ENCODE peak calls at places on chromosomes 3 and 15, in five cellular contexts. R, X, K, B and I are unnamed samples.

GRCh38 chr3:103926936-103927335 is 1439.8 kb upstream of the ALCAM start:
- DNase-seq in R (no peak), X (no peak), K (no peak), B (no peak), I (no peak)

GRCh38 chr3:193870376-193871092 is 265.4 kb upstream of the HES1 start:
- DNase-seq in R (no peak), X (no peak), K (peak), B (no peak), I (no peak)

GRCh38 chr3:50194903-50195500 is 3.6 kb downstream of the GNAT1 start:
- DNase-seq in R (no peak), X (peak), K (no peak), B (no peak), I (no peak)

GRCh38 chr3:55571913-55572312 is 84.8 kb upstream of the WNT5A start:
- DNase-seq in R (no peak), X (peak), K (no peak), B (peak), I (peak)

GRCh38 chr3:44000586-44000985 is 241.1 kb upstream of the TOPAZ1 start:
- DNase-seq in R (no peak), X (no peak), K (no peak), B (no peak), I (no peak)

GRCh38 chr15:50066202-50066601 is 52.8 kb downstream of the ATP8B4 start:
- DNase-seq in R (no peak), X (no peak), K (peak), B (no peak), I (no peak)

GRCh38 chr3:119236756-119237155 is 3.9 kb downstream of the B4GALT4 start:
- DNase-seq in R (no peak), X (no peak), K (no peak), B (no peak), I (no peak)

GRCh38 chr15:29919380-29919881 is 97.2 kb upstream of the TJP1 start:
- DNase-seq in R (no peak), X (no peak), K (no peak), B (no peak), I (no peak)

GRCh38 chr3:186990878-186991308 is 60.6 kb downstream of the ST6GAL1 start:
- DNase-seq in R (no peak), X (no peak), K (no peak), B (no peak), I (no peak)

GRCh38 chr3:52401021-52401420 is 43.9 kb downstream of the SEMA3G start:
- DNase-seq in R (no peak), X (no peak), K (no peak), B (no peak), I (no peak)

GRCh38 chr15:26126819-26127387 is 263.8 kb upstream of the ATP10A start:
- DNase-seq in R (no peak), X (no peak), K (no peak), B (no peak), I (no peak)

GRCh38 chr3:16884748-16885587 is at the start of gene PLCL2:
- DNase-seq in R (peak), X (peak), K (peak), B (peak), I (no peak)

GRCh38 chr3:70933105-70933810 is 620.8 kb upstream of the MDFIC2 start:
- DNase-seq in R (no peak), X (no peak), K (peak), B (no peak), I (no peak)

GRCh38 chr15:70099167-70099965 is 1.6 kb upstream of the TLE3 start:
- DNase-seq in R (peak), X (peak), K (peak), B (peak), I (peak)